ENCODE peak calls at places on chromosomes 7 and 10, in nine cellular contexts. H, E, X, N, G, C, T, L and F are unnamed samples.

GRCh38 chr10:96417432-96417831 is 58.6 kb upstream of the OPALIN start:
- DNase-seq in L (no peak), G (no peak), C (no peak), H (no peak), E (peak), X (no peak), N (no peak), T (no peak), F (no peak)

GRCh38 chr10:100370976-100371706 is 24.1 kb downstream of the SCD start:
- DNase-seq in X (peak), N (peak), G (peak), T (no peak), H (peak), C (peak), E (peak), L (peak), F (peak)

GRCh38 chr10:99740261-99740660 is 8.2 kb downstream of the CUTC start:
- DNase-seq in C (no peak), L (no peak), H (no peak), T (no peak), N (no peak), G (no peak), E (no peak), X (no peak), F (no peak)

GRCh38 chr7:27167170-27167505 is 1.8 kb upstream of the HOXA9 start:
- DNase-seq in E (no peak), L (peak), C (no peak), N (peak), T (no peak), H (no peak), X (peak), G (no peak), F (no peak)

GRCh38 chr10:118501171-118501570 is 94.3 kb downstream of the PRLHR start:
- DNase-seq in G (no peak), T (no peak), L (peak), X (no peak), E (no peak), C (no peak), H (peak), N (no peak), F (no peak)

GRCh38 chr7:97865104-97865503 is 7.1 kb downstream of the ASNS start:
- DNase-seq in T (no peak), X (no peak), C (no peak), E (no peak), L (no peak), G (no peak), N (no peak), H (no peak), F (no peak)

GRCh38 chr7:96174812-96175211 is 147.1 kb downstream of the SLC25A13 start:
- DNase-seq in L (no peak), G (no peak), X (no peak), C (no peak), E (no peak), H (no peak), T (no peak), N (no peak), F (no peak)

GRCh38 chr10:30172663-30173062 is 113.3 kb upstream of the JCAD start:
- DNase-seq in E (no peak), X (no peak), C (no peak), N (no peak), H (no peak), G (no peak), L (peak), T (no peak), F (no peak)

GRCh38 chr10:127977368-127978009 is 70.6 kb downstream of the PTPRE start:
- DNase-seq in H (peak), L (peak), E (no peak), G (no peak), X (no peak), N (no peak), C (no peak), T (no peak), F (peak)

GRCh38 chr7:107622429-107622828 is 38.2 kb upstream of the SLC26A4 start:
- DNase-seq in G (no peak), H (peak), X (peak), C (no peak), T (no peak), N (peak), L (peak), E (peak), F (no peak)

GRCh38 chr10:72272689-72273409 is 875 bp upstream of the DDIT4 start:
- DNase-seq in E (peak), G (peak), H (peak), N (peak), T (peak), X (peak), L (peak), C (no peak), F (peak)

GRCh38 chr7:146902728-146903127 is 786.1 kb downstream of the CNTNAP2 start:
- DNase-seq in C (no peak), G (no peak), T (no peak), N (no peak), H (no peak), L (no peak), E (no peak), X (no peak), F (no peak)

GRCh38 chr10:119896061-119896655 is 3.6 kb downstream of the SEC23IP start:
- DNase-seq in C (no peak), T (no peak), N (peak), G (no peak), H (peak), E (no peak), L (peak), X (peak), F (no peak)

GRCh38 chr7:52355059-52355458 is 680.4 kb upstream of the POM121L12 start:
- DNase-seq in G (no peak), C (no peak), L (no peak), H (no peak), E (no peak), X (peak), N (peak), T (no peak), F (no peak)

GRCh38 chr7:151017953-151018420 is 6.3 kb downstream of the ATG9B start:
- DNase-seq in H (no peak), X (peak), G (peak), N (peak), L (peak), E (no peak), T (no peak), C (peak), F (peak)

GRCh38 chr7:51141451-51141971 is 175.1 kb downstream of the COBL start:
- DNase-seq in E (no peak), L (peak), H (peak), N (peak), G (peak), X (peak), C (no peak), T (no peak), F (no peak)